ENCODE peak calls at places on chromosomes 3 and 15, in eight cellular contexts. B is ascending aorta, R is OCI-LY7, N is neural progenitor cell, Q is epithelial cell of esophagus, I is tibial nerve, D is GM10248, M is body of pancreas. E is an unnamed sample.

GRCh38 chr3:31884251-31884650 is 96.8 kb downstream of the OSBPL10 start:
- DNase-seq in B (no peak), R (no peak), N (no peak), Q (no peak), I (no peak), D (no peak), M (no peak), E (no peak)

GRCh38 chr3:120428904-120429303 is 21.9 kb downstream of the FSTL1 start:
- DNase-seq in B (peak), R (no peak), N (no peak), Q (no peak), I (no peak), D (no peak), M (no peak), E (no peak)

GRCh38 chr3:106740116-106740515 is 637.1 kb upstream of the CCDC54 start:
- DNase-seq in B (no peak), R (no peak), N (no peak), Q (no peak), I (no peak), D (no peak), M (no peak), E (no peak)

GRCh38 chr15:31104048-31104447 is 2.5 kb upstream of the TRPM1 start:
- DNase-seq in B (no peak), R (no peak), N (no peak), Q (no peak), I (no peak), D (no peak), M (no peak), E (no peak)

GRCh38 chr15:65902373-65902772 is 33.1 kb downstream of the RAB11A start:
- DNase-seq in B (peak), R (peak), N (no peak), Q (peak), I (no peak), D (peak), M (peak), E (no peak)

GRCh38 chr3:119418641-119419040 is 44.8 kb downstream of the TMEM39A start:
- DNase-seq in B (no peak), R (no peak), N (no peak), Q (no peak), I (no peak), D (no peak), M (no peak), E (no peak)

GRCh38 chr3:106508331-106508893 is 639.6 kb upstream of the CBLB start:
- DNase-seq in B (no peak), R (no peak), N (no peak), Q (peak), I (no peak), D (no peak), M (no peak), E (no peak)

GRCh38 chr3:17800232-17800631 is 57.8 kb upstream of the TBC1D5 start:
- DNase-seq in B (no peak), R (no peak), N (no peak), Q (peak), I (no peak), D (no peak), M (no peak), E (no peak)

GRCh38 chr3:101388706-101389105 is 68.3 kb upstream of the IMPG2 start:
- DNase-seq in B (no peak), R (no peak), N (no peak), Q (no peak), I (no peak), D (no peak), M (no peak), E (no peak)

GRCh38 chr3:145915787-145916186 is 245.2 kb downstream of the PLOD2 start:
- DNase-seq in B (no peak), R (no peak), N (no peak), Q (no peak), I (no peak), D (no peak), M (no peak), E (no peak)
- TF ChIP-seq CTCF in B (no peak), R (no peak), N (no peak), Q (no peak), I (no peak), D (no peak), M (no peak), E (no peak)

DNA sequence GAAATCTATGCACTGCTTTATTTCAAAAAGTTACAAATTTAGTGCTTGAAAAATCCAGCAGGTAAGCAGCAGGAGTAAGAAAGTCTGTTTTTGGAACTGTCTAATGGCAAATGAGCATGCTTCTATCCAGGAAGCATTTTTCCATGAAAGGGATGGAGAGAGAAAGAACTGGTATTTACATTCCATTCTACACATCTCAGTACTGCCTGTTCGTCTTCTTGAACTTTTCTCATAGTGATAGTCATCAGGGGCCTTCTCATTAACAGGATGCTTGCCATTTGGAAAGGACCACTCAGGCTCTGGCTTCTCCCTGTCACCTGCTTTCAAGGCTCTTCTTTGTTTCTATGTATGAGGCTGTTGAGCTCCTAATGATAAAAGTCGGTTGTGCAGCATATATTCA is 267.3 kb upstream of the IL12A start:
- DNase-seq in B (no peak), R (no peak), N (no peak), Q (no peak), I (no peak), D (no peak), M (no peak), E (no peak)
- TF ChIP-seq CTCF in B (no peak), R (no peak), N (no peak), Q (no peak), I (no peak), D (no peak), M (no peak), E (no peak)

DNA sequence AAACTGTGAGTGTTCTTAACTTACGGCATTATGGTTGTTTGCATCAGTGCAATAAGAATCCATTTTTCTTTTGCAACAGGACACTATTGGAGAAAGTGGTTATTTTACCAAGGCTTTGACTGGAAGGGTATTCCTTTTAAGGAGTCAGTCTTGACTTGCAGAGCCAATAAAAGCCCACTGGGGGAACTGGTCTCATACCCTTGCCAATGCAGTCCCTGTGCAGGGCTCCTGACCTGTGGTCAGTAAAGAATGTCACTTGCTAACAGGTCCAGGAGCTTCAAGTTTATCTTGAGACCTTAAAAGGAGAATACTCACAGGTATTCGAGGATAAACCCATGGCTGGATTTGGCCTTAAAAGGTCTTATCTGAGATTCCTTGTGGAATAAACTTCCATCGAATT is 227.8 kb upstream of the GBE1 start:
- DNase-seq in B (no peak), R (no peak), N (no peak), Q (no peak), I (no peak), D (no peak), M (no peak), E (no peak)
- TF ChIP-seq CTCF in B (no peak), R (no peak), N (no peak), Q (no peak), I (no peak), D (no peak), M (no peak), E (no peak)

GRCh38 chr15:57751177-57751800 is 44.8 kb downstream of the POLR2M start:
- DNase-seq in B (no peak), R (peak), N (peak), Q (peak), I (no peak), D (peak), M (no peak), E (no peak)
- TF ChIP-seq CTCF in B (peak), R (peak), N (peak), Q (peak), I (no peak), D (peak), M (peak), E (peak)

GRCh38 chr3:116102037-116102436 is 343.2 kb downstream of the LSAMP start:
- DNase-seq in B (no peak), R (no peak), N (no peak), Q (no peak), I (no peak), D (no peak), M (no peak), E (no peak)
- TF ChIP-seq CTCF in B (no peak), R (no peak), N (peak), Q (no peak), I (no peak), D (no peak), M (no peak), E (no peak)

GRCh38 chr15:60737217-60737616 is 258.3 kb upstream of the ICE2 start:
- DNase-seq in B (no peak), R (peak), N (no peak), Q (no peak), I (no peak), D (no peak), M (no peak), E (no peak)
- TF ChIP-seq CTCF in B (no peak), R (peak), N (peak), Q (no peak), I (no peak), D (no peak), M (no peak), E (no peak)

GRCh38 chr3:169812124-169812843 is 386 bp upstream of the LRRIQ4 start:
- DNase-seq in B (peak), R (peak), N (peak), Q (peak), I (peak), D (peak), M (peak), E (peak)
- TF ChIP-seq CTCF in B (no peak), R (no peak), N (no peak), Q (no peak), I (no peak), D (no peak), M (no peak), E (no peak)